ENCODE peak calls at places on chromosomes 2 and 18, in six cellular contexts. R, F, G, M, H and Z are unnamed samples.
A peak's percentile ranks its signal among the peaks of the same experiment; 100 is the strongest.

GRCh38 chr2:96320326-96321229 is 4.5 kb upstream of the ITPRIPL1 start:
- DNase-seq in F (no peak), R (peak; percentile 7), M (no peak), G (no peak), H (no peak), Z (no peak)

GRCh38 chr2:26235089-26235488 is 9.3 kb downstream of the HADHA start:
- DNase-seq in R (no peak), H (no peak), G (no peak), M (no peak), F (no peak), Z (peak; percentile 15)

GRCh38 chr2:69572640-69573039 is 70.9 kb downstream of the AAK1 start:
- DNase-seq in R (peak; percentile 82), G (no peak), M (no peak), H (peak; percentile 60), F (peak; percentile 65), Z (no peak)

GRCh38 chr18:27240383-27240782 is 55.3 kb upstream of the CHST9 start:
- DNase-seq in H (no peak), R (no peak), M (no peak), G (no peak), F (no peak), Z (no peak)

GRCh38 chr18:3104190-3105054 is 91.5 kb upstream of the LPIN2 start:
- DNase-seq in R (peak; percentile 81), H (peak; percentile 29), F (no peak), G (no peak), M (no peak), Z (peak; percentile 80)

GRCh38 chr2:1024981-1025380 is 74.3 kb downstream of the SNTG2 start:
- DNase-seq in F (no peak), R (peak; percentile 80), H (peak; percentile 54), G (no peak), M (no peak), Z (no peak)

GRCh38 chr2:105328281-105329196 is 996 bp downstream of the TGFBRAP1 start:
- DNase-seq in F (peak; percentile 64), M (peak; percentile 67), H (no peak), R (peak; percentile 53), G (no peak), Z (peak; percentile 33)

GRCh38 chr18:27414691-27415090 is 229.6 kb upstream of the CHST9 start:
- DNase-seq in R (no peak), M (no peak), F (no peak), H (no peak), G (no peak), Z (no peak)

GRCh38 chr18:66393463-66393862 is 210.4 kb downstream of the CDH19 start:
- DNase-seq in F (no peak), M (no peak), G (no peak), R (no peak), H (no peak), Z (no peak)

GRCh38 chr2:197599285-197599965 is 76.0 kb downstream of the RFTN2 start:
- DNase-seq in G (no peak), F (no peak), M (no peak), H (peak; percentile 19), R (peak; percentile 71), Z (peak; percentile 87)

GRCh38 chr2:33599175-33599942 is at the start of gene FAM98A:
- DNase-seq in F (peak; percentile 100), M (peak; percentile 100), G (peak; percentile 98), H (peak; percentile 100), R (peak; percentile 98), Z (peak; percentile 99)

GRCh38 chr18:36314754-36315153 is 17.2 kb downstream of the FHOD3 start:
- DNase-seq in M (no peak), G (no peak), H (peak; percentile 88), R (peak; percentile 96), F (no peak), Z (peak; percentile 61)

GRCh38 chr2:58571181-58571852 is 330.2 kb upstream of the FANCL start:
- DNase-seq in M (no peak), G (peak; percentile 5), H (peak; percentile 76), F (no peak), R (peak; percentile 81), Z (peak; percentile 88)

GRCh38 chr18:34357944-34358580 is 133.3 kb upstream of the NOL4 start:
- DNase-seq in M (no peak), R (no peak), H (no peak), F (no peak), G (no peak), Z (peak; percentile 16)

GRCh38 chr2:127085260-127085666 is 21.7 kb downstream of the BIN1 start:
- DNase-seq in M (no peak), G (no peak), R (no peak), F (peak; percentile 86), H (no peak), Z (peak; percentile 33)

GRCh38 chr2:31337860-31338259 is 76.7 kb downstream of the XDH start:
- DNase-seq in F (no peak), G (no peak), M (no peak), H (peak; percentile 88), R (peak; percentile 92), Z (peak; percentile 51)

GRCh38 chr2:151776367-151776766 is 42.1 kb upstream of the NEB start:
- DNase-seq in G (no peak), M (no peak), F (no peak), H (no peak), R (no peak), Z (no peak)

GRCh38 chr2:14385043-14385442 is 247.5 kb upstream of the LRATD1 start:
- DNase-seq in G (no peak), H (no peak), F (no peak), M (no peak), R (peak; percentile 19), Z (no peak)

GRCh38 chr2:141392517-141393213 is 738.2 kb downstream of the LRP1B start:
- DNase-seq in G (no peak), H (peak; percentile 51), F (no peak), M (no peak), R (peak; percentile 5), Z (no peak)

GRCh38 chr2:75592028-75592427 is 31.3 kb upstream of the EVA1A start:
- DNase-seq in R (peak; percentile 94), G (no peak), F (no peak), M (no peak), H (no peak), Z (peak; percentile 90)

GRCh38 chr2:123258864-123259263 is 766.2 kb upstream of the CNTNAP5 start:
- DNase-seq in R (no peak), M (no peak), H (no peak), F (no peak), G (no peak), Z (no peak)

GRCh38 chr2:26298286-26298637 is 47.7 kb upstream of the SELENOI start:
- DNase-seq in G (no peak), F (no peak), R (no peak), H (no peak), M (no peak), Z (no peak)

GRCh38 chr18:24446953-24447537 is 13.4 kb upstream of the HRH4 start:
- DNase-seq in R (peak; percentile 7), G (no peak), M (no peak), H (no peak), F (no peak), Z (no peak)
- TF ChIP-seq CTCF in R (peak; percentile 3), G (no peak), M (no peak), H (no peak), F (no peak), Z (no peak)

GRCh38 chr2:40316631-40317030 is 135.3 kb downstream of the SLC8A1 start:
- DNase-seq in F (no peak), G (no peak), H (no peak), R (no peak), M (no peak), Z (no peak)
- TF ChIP-seq CTCF in F (no peak), G (no peak), H (no peak), R (no peak), M (no peak), Z (no peak)

GRCh38 chr18:22613058-22613690 is 195.5 kb upstream of the CTAGE1 start:
- DNase-seq in R (no peak), G (no peak), H (no peak), M (no peak), F (peak; percentile 84), Z (no peak)

GRCh38 chr18:22607284-22607635 is 189.5 kb upstream of the CTAGE1 start:
- DNase-seq in G (no peak), H (no peak), R (no peak), M (no peak), F (no peak), Z (no peak)

GRCh38 chr18:22606563-22607283 is 189.0 kb upstream of the CTAGE1 start:
- DNase-seq in H (peak; percentile 74), R (no peak), G (no peak), F (no peak), M (peak; percentile 54), Z (no peak)

GRCh38 chr18:22605736-22606135 is 188.0 kb upstream of the CTAGE1 start:
- DNase-seq in R (no peak), G (no peak), F (no peak), H (no peak), M (no peak), Z (no peak)

DNA sequence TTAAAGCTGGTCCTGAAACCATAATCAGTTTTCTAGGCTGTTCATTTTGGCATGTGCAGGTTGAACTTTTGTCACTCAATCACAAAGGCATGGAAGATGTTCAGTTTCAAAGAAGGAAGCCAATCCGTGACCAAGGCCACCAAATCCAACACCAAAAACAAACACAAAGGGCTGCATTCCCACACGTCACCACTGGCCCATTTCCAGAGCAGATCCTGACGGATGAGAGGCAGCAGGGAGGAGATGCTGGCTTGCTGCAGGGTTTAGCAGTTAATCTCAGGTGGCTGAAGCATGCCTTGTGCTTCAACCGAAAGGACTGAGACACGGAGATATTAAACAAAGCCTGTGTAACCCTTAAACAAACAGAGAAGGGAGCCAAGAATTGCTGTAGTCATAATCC is 191.9 kb upstream of the CTAGE1 start:
- DNase-seq in F (peak; percentile 60), M (no peak), R (peak; percentile 33), H (peak; percentile 29), G (no peak), Z (peak; percentile 38)
- TF ChIP-seq CTCF in F (peak; percentile 11), M (no peak), R (no peak), H (no peak), G (peak; percentile 31), Z (no peak)

GRCh38 chr2:241752253-241752652 is 17.8 kb downstream of the D2HGDH start:
- DNase-seq in H (no peak), M (no peak), G (no peak), R (no peak), F (no peak), Z (no peak)
- TF ChIP-seq CTCF in H (no peak), M (no peak), G (no peak), R (no peak), F (no peak), Z (no peak)

DNA sequence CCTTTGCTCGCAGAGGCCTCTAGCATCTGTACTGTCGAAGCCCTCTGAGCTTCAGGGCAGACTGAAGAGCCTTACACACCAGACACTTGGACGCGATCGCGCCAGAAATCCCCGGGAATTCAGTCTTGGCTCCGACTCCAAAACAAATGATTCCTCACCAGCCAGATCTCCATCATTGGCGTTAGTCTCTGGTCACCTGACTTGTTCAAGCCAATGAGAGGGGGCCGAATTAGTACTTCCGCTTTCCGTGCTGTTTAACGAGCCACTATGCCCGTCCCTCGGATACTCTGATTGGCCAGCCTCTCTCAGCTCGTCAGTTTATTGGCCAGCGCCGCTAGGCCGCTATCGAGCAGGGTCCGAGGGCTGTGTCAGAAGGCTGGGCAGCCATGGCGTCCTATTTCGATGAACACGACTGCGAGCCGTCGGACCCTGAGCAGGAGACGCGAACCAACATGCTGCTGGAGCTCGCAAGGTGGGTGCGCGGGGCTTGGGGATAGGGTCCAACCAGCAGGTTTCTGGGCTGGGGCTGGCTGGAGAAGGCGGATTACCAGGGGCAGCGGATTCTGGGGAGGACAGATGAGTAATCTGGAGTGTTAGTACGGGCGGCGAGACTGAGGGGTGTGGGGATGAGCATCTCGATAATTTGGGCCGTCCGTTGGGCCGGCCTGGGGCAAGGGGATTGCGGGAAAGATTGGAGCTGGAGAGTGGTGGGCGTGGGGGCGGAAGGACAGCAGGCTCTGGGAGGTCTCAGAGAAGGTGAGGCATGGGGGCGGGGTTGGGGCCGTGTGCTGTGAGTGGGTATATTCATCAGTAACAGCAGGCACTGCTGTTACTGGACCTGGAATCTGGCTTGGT is at the start of gene RNF181:
- DNase-seq in M (peak; percentile 97), R (peak; percentile 99), H (peak; percentile 98), F (peak; percentile 94), G (peak; percentile 85), Z (peak; percentile 99)
- TF ChIP-seq CTCF in M (no peak), R (no peak), H (no peak), F (no peak), G (no peak), Z (no peak)